ENCODE peak calls at places on chromosomes 5 and 9, in ten cellular contexts. One of them, this sample, is unnamed.

GRCh38 chr5:165066751-165067150 is 1561.3 kb downstream of the MAT2B start:
- DNase-seq in astrocyte of the spinal cord: no peak
- DNase-seq in BJ: no peak
- DNase-seq in astrocyte of the cerebellum: no peak
- DNase-seq in fibroblast of villous mesenchyme: no peak
- DNase-seq in GM12878: no peak
- DNase-seq in BE2C: no peak
- DNase-seq in fibroblast of mammary gland: no peak
- DNase-seq in choroid plexus epithelial cell: no peak
- DNase-seq in left lung: no peak
- DNase-seq in this sample: no peak

GRCh38 chr5:95043234-95043633 is 241.7 kb downstream of the MCTP1 start:
- DNase-seq in fibroblast of villous mesenchyme: no peak
- DNase-seq in choroid plexus epithelial cell: peak
- DNase-seq in BE2C: no peak
- DNase-seq in left lung: no peak
- DNase-seq in BJ: no peak
- DNase-seq in fibroblast of mammary gland: no peak
- DNase-seq in GM12878: no peak
- DNase-seq in astrocyte of the spinal cord: no peak
- DNase-seq in astrocyte of the cerebellum: no peak
- DNase-seq in this sample: no peak

GRCh38 chr5:159819671-159820411 is 96.4 kb upstream of the ADRA1B start:
- DNase-seq in left lung: no peak
- DNase-seq in GM12878: no peak
- DNase-seq in fibroblast of mammary gland: peak
- DNase-seq in choroid plexus epithelial cell: peak
- DNase-seq in astrocyte of the cerebellum: no peak
- DNase-seq in astrocyte of the spinal cord: peak
- DNase-seq in BE2C: no peak
- DNase-seq in fibroblast of villous mesenchyme: peak
- DNase-seq in BJ: no peak
- DNase-seq in this sample: peak

GRCh38 chr5:145101246-145101645 is 733.9 kb downstream of the PRELID2 start:
- DNase-seq in GM12878: no peak
- DNase-seq in choroid plexus epithelial cell: no peak
- DNase-seq in astrocyte of the spinal cord: no peak
- DNase-seq in astrocyte of the cerebellum: no peak
- DNase-seq in BJ: no peak
- DNase-seq in left lung: no peak
- DNase-seq in BE2C: no peak
- DNase-seq in fibroblast of mammary gland: no peak
- DNase-seq in fibroblast of villous mesenchyme: no peak
- DNase-seq in this sample: peak

GRCh38 chr5:133106761-133107572 is 55.2 kb downstream of the HSPA4 start:
- DNase-seq in astrocyte of the spinal cord: no peak
- DNase-seq in left lung: no peak
- DNase-seq in GM12878: no peak
- DNase-seq in choroid plexus epithelial cell: no peak
- DNase-seq in astrocyte of the cerebellum: no peak
- DNase-seq in BJ: no peak
- DNase-seq in fibroblast of villous mesenchyme: no peak
- DNase-seq in fibroblast of mammary gland: no peak
- DNase-seq in BE2C: no peak
- DNase-seq in this sample: no peak

GRCh38 chr9:92722386-92723298 is 42.0 kb downstream of the BICD2 start:
- DNase-seq in astrocyte of the spinal cord: no peak
- DNase-seq in BE2C: no peak
- DNase-seq in left lung: no peak
- DNase-seq in GM12878: no peak
- DNase-seq in choroid plexus epithelial cell: no peak
- DNase-seq in BJ: no peak
- DNase-seq in astrocyte of the cerebellum: no peak
- DNase-seq in fibroblast of mammary gland: no peak
- DNase-seq in fibroblast of villous mesenchyme: no peak
- DNase-seq in this sample: no peak

GRCh38 chr9:108724122-108724521 is 131.7 kb downstream of the ACTL7B start:
- DNase-seq in astrocyte of the spinal cord: no peak
- DNase-seq in astrocyte of the cerebellum: no peak
- DNase-seq in fibroblast of villous mesenchyme: no peak
- DNase-seq in GM12878: no peak
- DNase-seq in fibroblast of mammary gland: no peak
- DNase-seq in choroid plexus epithelial cell: no peak
- DNase-seq in left lung: no peak
- DNase-seq in BJ: no peak
- DNase-seq in BE2C: no peak
- DNase-seq in this sample: no peak

GRCh38 chr5:55416306-55416705 is 108.5 kb downstream of the MTREX start:
- DNase-seq in astrocyte of the spinal cord: no peak
- DNase-seq in left lung: no peak
- DNase-seq in astrocyte of the cerebellum: no peak
- DNase-seq in fibroblast of mammary gland: peak
- DNase-seq in GM12878: no peak
- DNase-seq in BE2C: no peak
- DNase-seq in choroid plexus epithelial cell: no peak
- DNase-seq in fibroblast of villous mesenchyme: no peak
- DNase-seq in BJ: no peak
- DNase-seq in this sample: peak

GRCh38 chr9:117624106-117624505 is 80.1 kb upstream of the TLR4 start:
- DNase-seq in BJ: no peak
- DNase-seq in left lung: no peak
- DNase-seq in fibroblast of mammary gland: no peak
- DNase-seq in astrocyte of the cerebellum: no peak
- DNase-seq in choroid plexus epithelial cell: peak
- DNase-seq in fibroblast of villous mesenchyme: no peak
- DNase-seq in BE2C: no peak
- DNase-seq in GM12878: no peak
- DNase-seq in astrocyte of the spinal cord: peak
- DNase-seq in this sample: peak

GRCh38 chr5:134138416-134139376 is 24.2 kb downstream of the TCF7 start:
- DNase-seq in left lung: peak
- DNase-seq in fibroblast of villous mesenchyme: peak
- DNase-seq in astrocyte of the spinal cord: peak
- DNase-seq in fibroblast of mammary gland: peak
- DNase-seq in astrocyte of the cerebellum: no peak
- DNase-seq in choroid plexus epithelial cell: peak
- DNase-seq in BE2C: no peak
- DNase-seq in BJ: no peak
- DNase-seq in GM12878: peak
- DNase-seq in this sample: peak

GRCh38 chr9:3177362-3177761 is 333.5 kb upstream of the PUM3 start:
- DNase-seq in choroid plexus epithelial cell: no peak
- DNase-seq in fibroblast of villous mesenchyme: no peak
- DNase-seq in GM12878: no peak
- DNase-seq in astrocyte of the spinal cord: no peak
- DNase-seq in BJ: no peak
- DNase-seq in astrocyte of the cerebellum: no peak
- DNase-seq in fibroblast of mammary gland: peak
- DNase-seq in left lung: no peak
- DNase-seq in BE2C: no peak
- DNase-seq in this sample: no peak

GRCh38 chr9:3180696-3181048 is 336.8 kb upstream of the PUM3 start:
- DNase-seq in fibroblast of villous mesenchyme: no peak
- DNase-seq in BE2C: no peak
- DNase-seq in left lung: no peak
- DNase-seq in GM12878: no peak
- DNase-seq in astrocyte of the cerebellum: no peak
- DNase-seq in BJ: no peak
- DNase-seq in choroid plexus epithelial cell: no peak
- DNase-seq in fibroblast of mammary gland: no peak
- DNase-seq in astrocyte of the spinal cord: no peak
- DNase-seq in this sample: no peak

GRCh38 chr9:3177921-3178320 is 334.0 kb upstream of the PUM3 start:
- DNase-seq in BE2C: no peak
- DNase-seq in fibroblast of villous mesenchyme: no peak
- DNase-seq in BJ: peak
- DNase-seq in astrocyte of the spinal cord: no peak
- DNase-seq in choroid plexus epithelial cell: no peak
- DNase-seq in astrocyte of the cerebellum: no peak
- DNase-seq in left lung: no peak
- DNase-seq in fibroblast of mammary gland: peak
- DNase-seq in GM12878: no peak
- DNase-seq in this sample: no peak

GRCh38 chr9:3179716-3180115 is 335.8 kb upstream of the PUM3 start:
- DNase-seq in fibroblast of mammary gland: peak
- DNase-seq in BE2C: no peak
- DNase-seq in BJ: no peak
- DNase-seq in choroid plexus epithelial cell: no peak
- DNase-seq in astrocyte of the spinal cord: no peak
- DNase-seq in left lung: no peak
- DNase-seq in GM12878: no peak
- DNase-seq in astrocyte of the cerebellum: no peak
- DNase-seq in fibroblast of villous mesenchyme: no peak
- DNase-seq in this sample: no peak

GRCh38 chr9:3181049-3181953 is 337.4 kb upstream of the PUM3 start:
- DNase-seq in GM12878: no peak
- DNase-seq in astrocyte of the spinal cord: peak
- DNase-seq in fibroblast of mammary gland: peak
- DNase-seq in BE2C: peak
- DNase-seq in choroid plexus epithelial cell: peak
- DNase-seq in left lung: peak
- DNase-seq in astrocyte of the cerebellum: peak
- DNase-seq in BJ: no peak
- DNase-seq in fibroblast of villous mesenchyme: peak
- DNase-seq in this sample: no peak
- H3K4me3 ChIP-seq in GM12878: no peak
- H3K4me3 ChIP-seq in astrocyte of the spinal cord: peak
- H3K4me3 ChIP-seq in fibroblast of mammary gland: peak
- H3K4me3 ChIP-seq in BE2C: no peak
- H3K4me3 ChIP-seq in choroid plexus epithelial cell: no peak
- H3K4me3 ChIP-seq in left lung: no peak
- H3K4me3 ChIP-seq in astrocyte of the cerebellum: peak
- H3K4me3 ChIP-seq in BJ: peak
- H3K4me3 ChIP-seq in fibroblast of villous mesenchyme: no peak
- H3K4me3 ChIP-seq in this sample: no peak

GRCh38 chr5:141637266-141637692 is 482 bp downstream of the RELL2 start:
- DNase-seq in BE2C: peak
- DNase-seq in BJ: no peak
- DNase-seq in GM12878: no peak
- DNase-seq in fibroblast of mammary gland: no peak
- DNase-seq in astrocyte of the spinal cord: no peak
- DNase-seq in choroid plexus epithelial cell: no peak
- DNase-seq in left lung: no peak
- DNase-seq in astrocyte of the cerebellum: no peak
- DNase-seq in fibroblast of villous mesenchyme: no peak
- DNase-seq in this sample: no peak

GRCh38 chr5:141639357-141640050 is 2.7 kb downstream of the RELL2 start:
- DNase-seq in BE2C: no peak
- DNase-seq in choroid plexus epithelial cell: no peak
- DNase-seq in GM12878: no peak
- DNase-seq in fibroblast of mammary gland: no peak
- DNase-seq in left lung: no peak
- DNase-seq in fibroblast of villous mesenchyme: no peak
- DNase-seq in BJ: no peak
- DNase-seq in astrocyte of the cerebellum: no peak
- DNase-seq in astrocyte of the spinal cord: no peak
- DNase-seq in this sample: no peak

GRCh38 chr5:141638771-141639170 is 2.0 kb downstream of the RELL2 start:
- DNase-seq in BJ: no peak
- DNase-seq in left lung: no peak
- DNase-seq in BE2C: no peak
- DNase-seq in astrocyte of the spinal cord: no peak
- DNase-seq in astrocyte of the cerebellum: no peak
- DNase-seq in GM12878: no peak
- DNase-seq in fibroblast of mammary gland: no peak
- DNase-seq in fibroblast of villous mesenchyme: no peak
- DNase-seq in choroid plexus epithelial cell: no peak
- DNase-seq in this sample: no peak

GRCh38 chr5:141636413-141637265 is at the start of the genes HDAC3 and RELL2:
- DNase-seq in fibroblast of mammary gland: peak
- DNase-seq in astrocyte of the cerebellum: peak
- DNase-seq in left lung: peak
- DNase-seq in astrocyte of the spinal cord: peak
- DNase-seq in BJ: peak
- DNase-seq in GM12878: no peak
- DNase-seq in choroid plexus epithelial cell: peak
- DNase-seq in fibroblast of villous mesenchyme: peak
- DNase-seq in BE2C: peak
- DNase-seq in this sample: peak

DNA sequence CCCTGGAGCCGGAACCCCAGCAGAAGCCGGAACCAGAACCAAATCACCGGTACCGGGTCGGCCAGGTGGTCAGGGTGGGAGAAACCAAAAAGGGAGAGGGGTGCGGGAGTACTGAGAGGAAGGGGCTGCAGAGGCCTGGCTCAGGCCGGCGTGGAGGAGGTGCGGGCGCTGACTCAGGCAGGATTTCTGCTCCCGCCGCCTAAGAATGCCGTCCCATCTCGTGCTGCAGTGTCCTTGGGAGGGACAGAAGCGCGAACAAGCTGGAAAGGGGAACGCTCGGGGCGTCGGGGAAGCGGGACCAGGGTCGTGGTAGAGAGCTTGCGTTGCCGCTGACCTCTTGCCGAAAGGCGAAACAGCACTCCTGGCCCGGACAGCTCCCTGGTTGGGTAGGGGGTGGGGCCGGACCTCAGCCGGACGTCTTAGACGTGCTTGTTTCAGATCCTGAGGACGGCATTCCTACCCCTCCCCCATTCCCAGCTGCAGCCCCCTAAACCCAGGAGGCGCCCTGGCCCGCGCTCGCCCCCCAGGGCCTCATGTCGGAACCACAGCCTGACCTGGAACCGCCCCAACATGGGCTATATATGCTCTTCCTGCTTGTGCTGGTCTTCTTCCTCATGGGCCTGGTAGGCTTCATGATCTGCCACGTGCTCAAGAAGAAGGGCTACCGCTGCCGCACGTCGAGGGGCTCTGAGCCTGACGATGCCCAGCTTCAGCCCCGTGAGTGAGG is 1.1 kb downstream of the RELL2 start:
- DNase-seq in fibroblast of mammary gland: peak
- DNase-seq in fibroblast of villous mesenchyme: peak
- DNase-seq in astrocyte of the cerebellum: no peak
- DNase-seq in GM12878: no peak
- DNase-seq in left lung: peak
- DNase-seq in BE2C: peak
- DNase-seq in choroid plexus epithelial cell: peak
- DNase-seq in BJ: no peak
- DNase-seq in astrocyte of the spinal cord: peak
- DNase-seq in this sample: peak
- TF ChIP-seq CTCF in fibroblast of mammary gland: peak
- TF ChIP-seq CTCF in fibroblast of villous mesenchyme: peak
- TF ChIP-seq CTCF in astrocyte of the cerebellum: peak
- TF ChIP-seq CTCF in GM12878: peak
- TF ChIP-seq CTCF in left lung: peak
- TF ChIP-seq CTCF in BE2C: peak
- TF ChIP-seq CTCF in choroid plexus epithelial cell: peak
- TF ChIP-seq CTCF in BJ: peak
- TF ChIP-seq CTCF in astrocyte of the spinal cord: peak
- TF ChIP-seq CTCF in this sample: peak

GRCh38 chr9:96022445-96023031 is 147.0 kb downstream of the ERCC6L2 start:
- DNase-seq in choroid plexus epithelial cell: no peak
- DNase-seq in fibroblast of mammary gland: no peak
- DNase-seq in BJ: no peak
- DNase-seq in astrocyte of the spinal cord: no peak
- DNase-seq in GM12878: no peak
- DNase-seq in fibroblast of villous mesenchyme: no peak
- DNase-seq in BE2C: peak
- DNase-seq in left lung: peak
- DNase-seq in astrocyte of the cerebellum: no peak
- DNase-seq in this sample: no peak
- H3K4me3 ChIP-seq in choroid plexus epithelial cell: no peak
- H3K4me3 ChIP-seq in fibroblast of mammary gland: no peak
- H3K4me3 ChIP-seq in BJ: no peak
- H3K4me3 ChIP-seq in astrocyte of the spinal cord: no peak
- H3K4me3 ChIP-seq in GM12878: no peak
- H3K4me3 ChIP-seq in fibroblast of villous mesenchyme: no peak
- H3K4me3 ChIP-seq in BE2C: peak
- H3K4me3 ChIP-seq in left lung: no peak
- H3K4me3 ChIP-seq in astrocyte of the cerebellum: no peak
- H3K4me3 ChIP-seq in this sample: no peak

GRCh38 chr9:126069400-126069955 is 257.2 kb upstream of the MVB12B start:
- DNase-seq in BJ: no peak
- DNase-seq in left lung: no peak
- DNase-seq in choroid plexus epithelial cell: no peak
- DNase-seq in fibroblast of mammary gland: no peak
- DNase-seq in fibroblast of villous mesenchyme: no peak
- DNase-seq in BE2C: no peak
- DNase-seq in astrocyte of the spinal cord: no peak
- DNase-seq in astrocyte of the cerebellum: no peak
- DNase-seq in GM12878: no peak
- DNase-seq in this sample: no peak
- TF ChIP-seq CTCF in BJ: no peak
- TF ChIP-seq CTCF in left lung: no peak
- TF ChIP-seq CTCF in choroid plexus epithelial cell: no peak
- TF ChIP-seq CTCF in fibroblast of mammary gland: no peak
- TF ChIP-seq CTCF in fibroblast of villous mesenchyme: no peak
- TF ChIP-seq CTCF in BE2C: no peak
- TF ChIP-seq CTCF in astrocyte of the spinal cord: no peak
- TF ChIP-seq CTCF in astrocyte of the cerebellum: no peak
- TF ChIP-seq CTCF in GM12878: peak
- TF ChIP-seq CTCF in this sample: no peak

This sample was measured in cardiac fibroblast.